ENCODE peak calls at places on chromosomes 4 and X, in nine cellular contexts. G is psoas muscle, V is spleen, D is keratinocyte, C is A673, H is cardiac muscle cell, X is colonic mucosa, U is H1, R is PC-3. A is an unnamed sample. For H3K9me3, the result is how much of the 10 kb centered on the place peaks cover.

GRCh38 chrX:94743478-94743877 is 1069.5 kb downstream of the FAM133A start:
- DNase-seq in U (no peak), R (no peak), D (no peak), C (no peak), X (no peak), V (no peak), G (no peak), H (no peak), A (no peak)

GRCh38 chr4:4507923-4508322 is 33.9 kb downstream of the STX18 start:
- DNase-seq in D (no peak), R (peak), H (no peak), U (no peak), C (peak), X (no peak), G (no peak), V (no peak), A (no peak)

GRCh38 chrX:82230013-82230412 is 1028.1 kb downstream of the SH3BGRL start:
- DNase-seq in G (no peak), U (no peak), V (no peak), R (no peak), H (no peak), X (no peak), C (no peak), D (no peak), A (no peak)

GRCh38 chr4:22987861-22988260 is 295.1 kb downstream of the GBA3 start:
- DNase-seq in V (no peak), H (no peak), C (no peak), R (peak), X (no peak), G (no peak), D (no peak), U (no peak), A (no peak)

GRCh38 chr4:165016971-165017370 is 14.8 kb upstream of the TRIM60 start:
- DNase-seq in H (peak), X (no peak), G (no peak), U (no peak), D (no peak), V (no peak), R (peak), C (peak), A (no peak)

GRCh38 chrX:9171841-9172240 is 137.9 kb upstream of the FAM9B start:
- DNase-seq in U (no peak), D (no peak), G (no peak), H (peak), C (no peak), X (no peak), R (peak), V (no peak), A (no peak)

GRCh38 chrX:15579778-15580747 is 20.7 kb downstream of the ACE2 start:
- DNase-seq in U (no peak), C (no peak), G (no peak), R (no peak), X (no peak), D (no peak), H (peak), V (no peak), A (peak)

GRCh38 chrX:65993915-65994460 is 45.9 kb downstream of the VSIG4 start:
- DNase-seq in D (no peak), R (no peak), C (no peak), H (no peak), V (no peak), G (no peak), X (no peak), U (no peak), A (no peak)

GRCh38 chrX:151987108-151987507 is 12.6 kb upstream of the GABRE start:
- DNase-seq in R (no peak), D (no peak), G (no peak), X (no peak), V (no peak), H (no peak), U (no peak), C (no peak), A (no peak)

GRCh38 chr4:1193206-1194027 is 21.0 kb upstream of the SPON2 start:
- DNase-seq in V (no peak), R (no peak), H (peak), G (peak), C (no peak), U (no peak), D (no peak), X (peak), A (peak)

GRCh38 chrX:18574591-18574990 is 97.3 kb downstream of the RS1 start:
- DNase-seq in V (no peak), G (peak), C (no peak), H (peak), R (peak), X (no peak), D (no peak), U (no peak), A (no peak)

GRCh38 chrX:112247714-112248113 is 165.1 kb upstream of the TRPC5 start:
- DNase-seq in H (no peak), V (no peak), C (no peak), U (no peak), D (no peak), R (no peak), G (no peak), X (no peak), A (no peak)

GRCh38 chrX:103453655-103454054 is 65.6 kb downstream of the RAB40A start:
- DNase-seq in R (peak), V (no peak), C (peak), D (peak), H (peak), X (no peak), U (no peak), G (no peak), A (no peak)

GRCh38 chrX:136259543-136259942 is 8.3 kb upstream of the MAP7D3 start:
- DNase-seq in V (no peak), C (no peak), U (no peak), R (no peak), H (peak), D (no peak), X (no peak), G (no peak), A (no peak)

GRCh38 chrX:136260801-136261200 is 9.6 kb upstream of the MAP7D3 start:
- DNase-seq in G (no peak), U (no peak), V (no peak), D (no peak), H (peak), C (no peak), R (peak), X (no peak), A (no peak)

GRCh38 chrX:136261316-136261715 is 10.1 kb upstream of the MAP7D3 start:
- DNase-seq in U (no peak), V (no peak), X (no peak), C (no peak), H (no peak), D (no peak), R (peak), G (no peak), A (no peak)

GRCh38 chrX:136262241-136262640 is 11.0 kb upstream of the MAP7D3 start:
- DNase-seq in R (no peak), V (no peak), G (no peak), H (peak), U (no peak), D (no peak), C (no peak), X (no peak), A (no peak)

DNA sequence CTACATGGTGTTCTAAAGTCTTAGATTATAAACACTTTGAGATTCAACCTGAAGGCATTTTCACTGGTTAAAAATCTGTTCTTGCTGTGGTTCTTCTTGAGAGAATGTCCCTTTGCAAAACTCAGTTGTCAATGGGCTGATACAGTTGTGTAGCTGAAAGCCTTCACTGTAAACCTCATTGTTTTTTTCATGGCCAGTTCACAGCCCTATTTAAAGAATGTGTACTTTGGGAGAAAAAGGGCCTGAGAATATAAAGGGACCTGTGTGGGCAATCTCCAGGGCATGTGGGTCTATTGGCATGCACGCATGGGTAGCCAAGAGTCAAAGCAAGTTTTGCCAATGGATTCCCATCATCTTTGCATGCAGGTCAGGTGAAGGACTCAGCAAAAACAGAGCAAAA is 7.8 kb upstream of the MAP7D3 start:
- DNase-seq in H (no peak), C (no peak), D (no peak), G (no peak), X (no peak), U (no peak), R (no peak), V (no peak), A (no peak)
- H3K9me3 ChIP-seq in H (under half), C (under half), D (under half), G (under half), X (under half), U (under half), R (under half), V (under half), A (under half)

GRCh38 chrX:25017667-25018247 is 2.0 kb upstream of the ARX start:
- DNase-seq in D (no peak), X (no peak), V (no peak), H (no peak), G (no peak), R (no peak), C (peak), U (no peak), A (no peak)
- H3K4me3 ChIP-seq in D (no peak), X (no peak), V (no peak), H (no peak), G (peak), R (no peak), C (peak), U (no peak), A (no peak)

DNA sequence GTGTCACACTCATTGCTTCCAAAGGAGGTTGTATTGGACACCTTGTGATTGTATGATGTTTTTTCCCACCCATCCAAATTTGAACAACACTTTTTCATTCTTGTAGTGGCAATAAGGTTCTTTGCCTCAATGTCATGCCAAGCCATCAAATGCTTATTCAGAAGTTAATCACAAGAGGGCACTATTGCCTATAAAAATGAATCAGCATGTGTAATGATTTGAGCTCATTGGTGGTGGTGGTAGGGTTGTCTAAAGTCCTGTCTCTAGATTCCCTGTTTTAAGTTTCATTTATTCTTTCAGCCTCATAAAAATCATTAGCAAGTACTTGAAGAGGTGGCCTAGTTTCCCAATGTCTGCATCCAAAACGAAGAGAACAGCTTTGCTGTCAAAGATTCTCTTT is 37.0 kb downstream of the IRS4 start:
- DNase-seq in H (peak), C (peak), X (no peak), U (no peak), G (no peak), V (no peak), R (peak), D (peak), A (no peak)
- TF ChIP-seq CTCF in H (peak), C (peak), X (peak), U (peak), G (peak), V (no peak), R (peak), D (peak), A (peak)

GRCh38 chrX:63128509-63128908 is 222.6 kb downstream of the SPIN4 start:
- DNase-seq in C (peak), D (no peak), U (no peak), X (no peak), H (peak), V (no peak), R (peak), G (no peak), A (no peak)
- H3K9me3 ChIP-seq in C (under half), D (under half), U (under half), X (under half), H (under half), V (under half), R (under half), G (under half), A (under half)

DNA sequence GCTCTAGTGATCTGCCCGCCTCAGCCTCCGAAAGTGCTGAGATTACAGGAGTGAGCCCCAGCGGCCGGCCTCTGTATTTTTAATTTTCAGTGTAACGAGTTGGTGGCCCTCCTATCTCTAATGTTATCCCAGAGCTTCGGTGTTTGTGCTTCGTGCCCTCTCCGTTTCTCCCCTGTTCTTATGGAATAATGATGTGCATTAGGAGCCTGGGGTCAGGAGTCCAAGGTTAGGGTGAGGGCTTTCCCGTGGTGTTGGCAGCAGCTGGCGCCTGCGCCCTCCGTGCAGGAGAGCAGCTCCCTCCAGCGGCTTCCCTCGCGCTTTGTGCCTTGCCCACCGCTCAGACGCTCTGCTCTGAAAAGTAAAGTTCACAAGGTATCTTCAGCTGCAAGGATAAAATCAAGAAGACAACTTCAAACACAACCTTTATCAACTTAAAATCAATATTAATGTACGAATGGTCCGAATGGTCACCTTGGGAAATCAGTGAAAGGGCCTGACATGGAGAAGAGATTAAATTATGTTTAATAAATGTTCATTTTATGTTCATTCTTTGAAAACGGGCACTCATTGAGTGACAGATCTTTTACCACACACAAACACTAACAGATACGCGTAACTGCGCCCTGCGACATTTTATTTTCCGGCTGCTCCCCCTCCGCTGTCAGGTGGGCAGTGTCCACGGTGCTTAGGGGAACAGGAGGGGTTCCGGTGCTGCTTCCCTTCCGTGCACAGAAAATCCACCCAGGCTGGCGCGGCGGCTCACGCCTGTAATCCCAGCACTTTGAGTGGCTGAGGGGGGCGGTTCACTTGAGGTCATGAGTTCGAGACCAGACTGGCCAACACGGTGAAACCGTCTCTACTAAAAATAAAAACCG is 62.4 kb downstream of the TRAPPC11 start:
- DNase-seq in G (peak), R (no peak), C (peak), X (peak), H (peak), V (peak), D (no peak), U (peak), A (peak)
- H3K4me3 ChIP-seq in G (peak), R (no peak), C (peak), X (peak), H (no peak), V (peak), D (no peak), U (no peak), A (peak)

DNA sequence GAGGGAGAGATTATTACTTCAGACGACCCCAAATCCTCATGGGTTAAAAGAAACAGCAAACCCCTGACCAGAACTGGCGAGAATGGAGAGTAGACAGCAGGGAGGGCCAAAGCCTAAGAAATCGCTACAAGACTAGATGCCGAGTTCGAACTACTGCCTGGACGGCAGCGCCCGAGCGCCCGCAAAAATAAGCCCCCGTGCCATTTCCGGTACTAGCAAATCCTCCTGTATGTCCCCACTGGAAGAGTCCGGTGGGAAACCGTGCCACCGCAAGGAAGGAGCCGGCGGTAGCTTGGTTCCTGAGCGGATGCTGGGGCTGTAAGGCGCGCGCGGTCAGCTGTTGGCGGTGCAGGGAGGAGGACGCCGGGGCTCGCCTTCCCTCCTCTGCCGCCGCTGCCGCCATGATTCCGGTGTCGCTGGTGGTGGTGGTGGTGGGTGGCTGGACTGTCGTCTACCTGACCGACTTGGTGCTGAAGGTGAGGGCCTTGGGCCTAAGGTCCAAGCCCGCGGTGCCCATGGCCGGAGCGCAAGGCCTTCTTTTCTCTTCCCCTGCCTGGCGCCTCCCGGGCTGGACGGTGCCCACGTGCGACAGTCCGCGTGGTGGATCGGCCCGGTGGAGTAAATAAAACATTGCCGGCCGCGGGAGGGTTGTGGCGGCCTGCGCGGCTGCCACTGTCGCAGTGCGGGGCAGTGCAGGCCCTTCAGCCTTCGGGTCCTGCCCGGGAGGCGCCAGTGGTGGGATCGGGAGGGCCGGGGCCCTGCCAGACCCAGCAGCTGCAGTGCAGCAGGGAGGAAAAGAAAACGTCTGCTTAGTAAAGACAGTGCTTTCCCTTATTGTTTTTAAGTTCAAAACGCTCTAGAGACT is at the start of gene MBTPS2:
- DNase-seq in D (peak), G (peak), U (peak), C (peak), H (peak), X (peak), R (peak), V (peak), A (peak)
- TF ChIP-seq CTCF in D (peak), G (no peak), U (peak), C (peak), H (no peak), X (no peak), R (peak), V (no peak), A (peak)

GRCh38 chrX:139293991-139294390 is 236.5 kb upstream of the F9 start:
- DNase-seq in G (no peak), C (no peak), X (no peak), R (no peak), V (no peak), D (no peak), U (no peak), H (no peak), A (no peak)
- H3K9me3 ChIP-seq in G (under half), C (under half), X (under half), R (under half), V (under half), D (under half), U (under half), H (under half), A (under half)

GRCh38 chr4:6470502-6471302 is 1.7 kb downstream of the PPP2R2C start:
- DNase-seq in V (peak), R (peak), U (no peak), D (no peak), C (no peak), G (peak), X (peak), H (peak), A (peak)

GRCh38 chr4:6471303-6472007 is 959 bp downstream of the PPP2R2C start:
- DNase-seq in R (no peak), C (no peak), U (no peak), V (peak), D (no peak), X (no peak), G (no peak), H (no peak), A (no peak)

GRCh38 chr4:6469144-6469543 is 3.3 kb downstream of the PPP2R2C start:
- DNase-seq in R (no peak), D (no peak), X (no peak), G (no peak), V (peak), C (no peak), U (no peak), H (no peak), A (no peak)

GRCh38 chr4:6468376-6468775 is 4.0 kb downstream of the PPP2R2C start:
- DNase-seq in V (peak), D (no peak), X (no peak), C (no peak), R (no peak), H (no peak), G (no peak), U (no peak), A (no peak)

GRCh38 chr4:6469898-6470501 is 2.4 kb downstream of the PPP2R2C start:
- DNase-seq in G (no peak), C (no peak), D (no peak), X (peak), U (no peak), H (no peak), V (peak), R (no peak), A (no peak)
- H3K4me3 ChIP-seq in G (peak), C (peak), D (no peak), X (no peak), U (peak), H (peak), V (peak), R (peak), A (peak)

GRCh38 chr4:153228512-153229145 is 24.4 kb downstream of the TRIM2 start:
- DNase-seq in X (no peak), G (no peak), H (no peak), D (no peak), C (no peak), U (no peak), R (no peak), V (no peak), A (no peak)
- TF ChIP-seq CTCF in X (no peak), G (no peak), H (no peak), D (no peak), C (no peak), U (no peak), R (no peak), V (no peak), A (no peak)

DNA sequence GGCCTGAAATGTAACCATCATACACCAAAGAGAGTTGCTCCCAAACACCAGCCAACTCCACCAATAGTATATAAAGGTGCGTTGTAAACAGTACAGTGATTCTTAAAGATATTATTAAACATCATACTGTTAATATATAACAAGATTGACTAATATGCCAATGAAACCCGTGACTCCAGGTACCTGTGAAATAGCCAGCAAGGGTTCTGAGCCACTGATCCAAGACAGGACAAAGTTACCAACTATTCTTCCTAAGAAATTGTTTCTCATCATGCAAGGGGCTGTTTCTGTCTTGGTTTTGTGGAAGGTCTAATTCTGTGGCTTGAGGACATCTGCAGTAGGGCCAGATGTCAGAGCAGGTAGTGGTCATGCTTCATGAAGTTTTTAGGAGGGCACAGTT is 47.2 kb downstream of the FHL1 start:
- DNase-seq in D (no peak), C (no peak), H (no peak), V (no peak), X (no peak), G (no peak), U (no peak), R (no peak), A (no peak)
- H3K9me3 ChIP-seq in D (under half), C (under half), H (under half), V (under half), X (under half), G (under half), U (under half), R (under half), A (under half)